ENCODE peak calls at places on chromosomes 5 and 9, in eight cellular contexts. One of them, this sample, is unnamed.

GRCh38 chr5:16666861-16667481 is 50.2 kb upstream of the RETREG1 start:
- DNase-seq in H9: no peak
- DNase-seq in lung: no peak
- DNase-seq in lower lobe of right lung: no peak
- DNase-seq in ovary: no peak
- DNase-seq in stomach: peak; percentile 54
- DNase-seq in BE2C: peak; percentile 77
- DNase-seq in heart left ventricle: peak; percentile 70
- DNase-seq in this sample: no peak

GRCh38 chr5:67315802-67316103 is 119.2 kb upstream of the CD180 start:
- DNase-seq in BE2C: no peak
- DNase-seq in lower lobe of right lung: no peak
- DNase-seq in heart left ventricle: no peak
- DNase-seq in lung: no peak
- DNase-seq in ovary: no peak
- DNase-seq in stomach: no peak
- DNase-seq in H9: no peak
- DNase-seq in this sample: no peak

GRCh38 chr5:132714456-132715307 is 22.7 kb downstream of the KIF3A start:
- DNase-seq in H9: no peak
- DNase-seq in lower lobe of right lung: no peak
- DNase-seq in lung: no peak
- DNase-seq in ovary: no peak
- DNase-seq in BE2C: no peak
- DNase-seq in heart left ventricle: no peak
- DNase-seq in stomach: no peak
- DNase-seq in this sample: no peak

GRCh38 chr5:179033004-179033580 is 9.5 kb downstream of the ZNF879 start:
- DNase-seq in ovary: no peak
- DNase-seq in lung: no peak
- DNase-seq in lower lobe of right lung: no peak
- DNase-seq in H9: no peak
- DNase-seq in BE2C: no peak
- DNase-seq in heart left ventricle: no peak
- DNase-seq in stomach: no peak
- DNase-seq in this sample: no peak

GRCh38 chr5:157563373-157564148 is 12.0 kb downstream of the ADAM19 start:
- DNase-seq in H9: no peak
- DNase-seq in lung: no peak
- DNase-seq in ovary: peak; percentile 47
- DNase-seq in stomach: no peak
- DNase-seq in heart left ventricle: peak; percentile 43
- DNase-seq in BE2C: no peak
- DNase-seq in lower lobe of right lung: no peak
- DNase-seq in this sample: peak; percentile 63

GRCh38 chr5:172172912-172173591 is 15.0 kb downstream of the STK10 start:
- DNase-seq in lower lobe of right lung: no peak
- DNase-seq in H9: no peak
- DNase-seq in lung: no peak
- DNase-seq in BE2C: no peak
- DNase-seq in stomach: no peak
- DNase-seq in heart left ventricle: peak; percentile 39
- DNase-seq in ovary: no peak
- DNase-seq in this sample: no peak

GRCh38 chr9:90020277-90020871 is 415.6 kb downstream of the GADD45G start:
- DNase-seq in BE2C: no peak
- DNase-seq in lung: no peak
- DNase-seq in heart left ventricle: no peak
- DNase-seq in ovary: no peak
- DNase-seq in stomach: no peak
- DNase-seq in lower lobe of right lung: no peak
- DNase-seq in H9: no peak
- DNase-seq in this sample: no peak

GRCh38 chr9:3948826-3949578 is 350.9 kb downstream of the GLIS3 start:
- DNase-seq in lung: no peak
- DNase-seq in heart left ventricle: no peak
- DNase-seq in ovary: no peak
- DNase-seq in lower lobe of right lung: no peak
- DNase-seq in stomach: no peak
- DNase-seq in H9: no peak
- DNase-seq in BE2C: no peak
- DNase-seq in this sample: no peak

GRCh38 chr5:133612021-133612860 is at the start of gene FSTL4:
- DNase-seq in lung: peak; percentile 34
- DNase-seq in heart left ventricle: no peak
- DNase-seq in lower lobe of right lung: peak; percentile 68
- DNase-seq in BE2C: peak; percentile 57
- DNase-seq in H9: peak; percentile 75
- DNase-seq in ovary: no peak
- DNase-seq in stomach: peak; percentile 67
- DNase-seq in this sample: no peak

GRCh38 chr9:130172858-130173461 is 756 bp downstream of the NCS1 start:
- DNase-seq in ovary: peak; percentile 72
- DNase-seq in H9: no peak
- DNase-seq in lower lobe of right lung: no peak
- DNase-seq in BE2C: peak; percentile 66
- DNase-seq in heart left ventricle: no peak
- DNase-seq in lung: no peak
- DNase-seq in stomach: no peak
- DNase-seq in this sample: peak; percentile 53

GRCh38 chr9:20319641-20320337 is 302.5 kb downstream of the MLLT3 start:
- DNase-seq in lung: no peak
- DNase-seq in heart left ventricle: no peak
- DNase-seq in stomach: no peak
- DNase-seq in ovary: no peak
- DNase-seq in lower lobe of right lung: no peak
- DNase-seq in BE2C: no peak
- DNase-seq in H9: no peak
- DNase-seq in this sample: no peak

GRCh38 chr5:135271533-135272310 is 127.3 kb downstream of the MACROH2A1 start:
- DNase-seq in stomach: no peak
- DNase-seq in ovary: no peak
- DNase-seq in H9: no peak
- DNase-seq in lung: no peak
- DNase-seq in BE2C: no peak
- DNase-seq in heart left ventricle: no peak
- DNase-seq in lower lobe of right lung: no peak
- DNase-seq in this sample: no peak

GRCh38 chr5:8270246-8270645 is 401.3 kb downstream of the MTRR start:
- DNase-seq in H9: no peak
- DNase-seq in ovary: no peak
- DNase-seq in lower lobe of right lung: no peak
- DNase-seq in heart left ventricle: no peak
- DNase-seq in lung: no peak
- DNase-seq in stomach: no peak
- DNase-seq in BE2C: no peak
- DNase-seq in this sample: no peak

GRCh38 chr5:78644129-78644528 is 4.4 kb downstream of the LHFPL2 start:
- DNase-seq in BE2C: no peak
- DNase-seq in lung: no peak
- DNase-seq in stomach: no peak
- DNase-seq in ovary: no peak
- DNase-seq in lower lobe of right lung: no peak
- DNase-seq in H9: no peak
- DNase-seq in heart left ventricle: no peak
- DNase-seq in this sample: no peak

GRCh38 chr5:98424681-98425454 is 348.6 kb upstream of the RGMB start:
- DNase-seq in H9: no peak
- DNase-seq in lower lobe of right lung: no peak
- DNase-seq in BE2C: no peak
- DNase-seq in lung: no peak
- DNase-seq in heart left ventricle: no peak
- DNase-seq in ovary: no peak
- DNase-seq in stomach: no peak
- DNase-seq in this sample: no peak

GRCh38 chr5:3943803-3944202 is 348.2 kb downstream of the IRX1 start:
- DNase-seq in stomach: no peak
- DNase-seq in lower lobe of right lung: no peak
- DNase-seq in lung: no peak
- DNase-seq in H9: no peak
- DNase-seq in heart left ventricle: no peak
- DNase-seq in ovary: no peak
- DNase-seq in BE2C: no peak
- DNase-seq in this sample: no peak

GRCh38 chr9:109549386-109549785 is 51.3 kb upstream of the PTPN3 start:
- DNase-seq in heart left ventricle: no peak
- DNase-seq in H9: no peak
- DNase-seq in BE2C: no peak
- DNase-seq in stomach: no peak
- DNase-seq in ovary: no peak
- DNase-seq in lung: no peak
- DNase-seq in lower lobe of right lung: no peak
- DNase-seq in this sample: no peak

GRCh38 chr9:114789006-114789405 is 16.8 kb downstream of the TNFSF15 start:
- DNase-seq in H9: no peak
- DNase-seq in ovary: no peak
- DNase-seq in lower lobe of right lung: no peak
- DNase-seq in lung: no peak
- DNase-seq in heart left ventricle: no peak
- DNase-seq in BE2C: no peak
- DNase-seq in stomach: no peak
- DNase-seq in this sample: no peak

GRCh38 chr5:136033848-136034247 is 5.1 kb downstream of the TGFBI start:
- DNase-seq in ovary: no peak
- DNase-seq in stomach: no peak
- DNase-seq in heart left ventricle: no peak
- DNase-seq in lung: no peak
- DNase-seq in H9: no peak
- DNase-seq in lower lobe of right lung: no peak
- DNase-seq in BE2C: no peak
- DNase-seq in this sample: no peak

GRCh38 chr9:131179561-131180219 is 54.3 kb downstream of the NUP214 start:
- DNase-seq in ovary: no peak
- DNase-seq in H9: no peak
- DNase-seq in lower lobe of right lung: no peak
- DNase-seq in heart left ventricle: no peak
- DNase-seq in BE2C: no peak
- DNase-seq in stomach: no peak
- DNase-seq in lung: no peak
- DNase-seq in this sample: no peak

GRCh38 chr9:87597710-87598200 is 100.1 kb downstream of the DAPK1 start:
- DNase-seq in heart left ventricle: no peak
- DNase-seq in ovary: no peak
- DNase-seq in lung: no peak
- DNase-seq in H9: no peak
- DNase-seq in BE2C: no peak
- DNase-seq in lower lobe of right lung: no peak
- DNase-seq in stomach: no peak
- DNase-seq in this sample: no peak

GRCh38 chr5:74641778-74642542 is 1.4 kb upstream of the ENC1 start:
- DNase-seq in lung: peak; percentile 51
- DNase-seq in lower lobe of right lung: peak; percentile 54
- DNase-seq in ovary: peak; percentile 46
- DNase-seq in heart left ventricle: peak; percentile 56
- DNase-seq in BE2C: peak; percentile 59
- DNase-seq in H9: no peak
- DNase-seq in stomach: peak; percentile 51
- DNase-seq in this sample: peak; percentile 21

GRCh38 chr5:76524101-76524835 is 98.9 kb downstream of the F2RL2 start:
- DNase-seq in H9: no peak
- DNase-seq in stomach: no peak
- DNase-seq in heart left ventricle: no peak
- DNase-seq in BE2C: no peak
- DNase-seq in ovary: no peak
- DNase-seq in lower lobe of right lung: no peak
- DNase-seq in lung: no peak
- DNase-seq in this sample: no peak

GRCh38 chr5:96037128-96037527 is 75.5 kb upstream of the ELL2 start:
- DNase-seq in ovary: no peak
- DNase-seq in H9: no peak
- DNase-seq in stomach: no peak
- DNase-seq in lower lobe of right lung: no peak
- DNase-seq in BE2C: no peak
- DNase-seq in heart left ventricle: no peak
- DNase-seq in lung: no peak
- DNase-seq in this sample: no peak

GRCh38 chr5:176186107-176186506 is 52.1 kb upstream of the SIMC1 start:
- DNase-seq in BE2C: no peak
- DNase-seq in lung: no peak
- DNase-seq in H9: no peak
- DNase-seq in heart left ventricle: no peak
- DNase-seq in ovary: no peak
- DNase-seq in lower lobe of right lung: no peak
- DNase-seq in stomach: no peak
- DNase-seq in this sample: no peak
- TF ChIP-seq CTCF in BE2C: no peak
- TF ChIP-seq CTCF in lung: no peak
- TF ChIP-seq CTCF in H9: no peak
- TF ChIP-seq CTCF in heart left ventricle: no peak
- TF ChIP-seq CTCF in ovary: no peak
- TF ChIP-seq CTCF in lower lobe of right lung: no peak
- TF ChIP-seq CTCF in stomach: no peak
- TF ChIP-seq CTCF in this sample: no peak

GRCh38 chr5:173941102-173941501 is 47.9 kb upstream of the C5orf47 start:
- DNase-seq in H9: no peak
- DNase-seq in lung: no peak
- DNase-seq in stomach: no peak
- DNase-seq in lower lobe of right lung: no peak
- DNase-seq in ovary: no peak
- DNase-seq in BE2C: no peak
- DNase-seq in heart left ventricle: no peak
- DNase-seq in this sample: no peak
- H3K4me1 ChIP-seq in H9: peaks cover 9% of the 10 kb centered on the region
- H3K4me1 ChIP-seq in lung: peaks cover 16% of the 10 kb centered on the region
- H3K4me1 ChIP-seq in stomach: peaks cover 47% of the 10 kb centered on the region
- H3K4me1 ChIP-seq in lower lobe of right lung: peaks cover 52% of the 10 kb centered on the region
- H3K4me1 ChIP-seq in ovary: peaks cover 5% of the 10 kb centered on the region
- H3K4me1 ChIP-seq in BE2C: no peaks in the 10 kb centered on the region
- H3K4me1 ChIP-seq in heart left ventricle: peaks cover 28% of the 10 kb centered on the region
- H3K4me1 ChIP-seq in this sample: no peaks in the 10 kb centered on the region

DNA sequence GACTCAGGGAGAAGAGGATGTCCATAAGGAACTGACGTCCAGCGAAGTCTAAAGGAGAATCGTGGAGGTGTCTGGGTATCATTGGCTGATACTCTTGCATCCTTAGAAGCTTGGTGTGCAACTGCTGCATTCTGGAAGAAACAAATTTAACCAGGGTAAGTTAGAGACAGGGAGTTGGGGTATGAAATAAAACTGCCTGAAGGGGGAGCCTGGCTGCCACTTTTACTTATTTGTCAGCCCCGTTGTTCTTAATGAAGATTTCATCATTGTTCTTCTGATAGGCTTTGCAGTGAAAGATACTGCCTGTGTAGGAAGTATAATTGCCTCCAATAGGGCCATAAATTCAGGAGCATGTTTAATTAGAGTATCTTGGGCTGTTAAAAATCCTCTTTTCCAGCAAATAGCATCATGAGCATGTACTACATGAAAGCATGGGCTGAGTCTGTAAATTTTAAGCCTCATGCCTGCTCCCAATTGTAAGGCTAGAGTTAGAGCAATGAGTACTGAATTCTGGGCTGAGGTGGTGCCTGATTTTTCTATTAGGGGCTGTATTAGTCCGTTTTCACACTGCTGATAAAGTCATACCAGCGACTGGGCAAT is 1264.5 kb upstream of the ACO1 start:
- DNase-seq in lung: no peak
- DNase-seq in ovary: no peak
- DNase-seq in H9: peak; percentile 31
- DNase-seq in BE2C: peak; percentile 35
- DNase-seq in stomach: peak; percentile 27
- DNase-seq in lower lobe of right lung: no peak
- DNase-seq in heart left ventricle: no peak
- DNase-seq in this sample: no peak
- TF ChIP-seq CTCF in lung: peak; percentile 40
- TF ChIP-seq CTCF in ovary: no peak
- TF ChIP-seq CTCF in H9: peak; percentile 75
- TF ChIP-seq CTCF in BE2C: peak; percentile 68
- TF ChIP-seq CTCF in stomach: peak; percentile 43
- TF ChIP-seq CTCF in lower lobe of right lung: peak; percentile 55
- TF ChIP-seq CTCF in heart left ventricle: peak; percentile 46
- TF ChIP-seq CTCF in this sample: peak; percentile 37

GRCh38 chr5:59660737-59661136 is 232.8 kb downstream of the PDE4D start:
- DNase-seq in stomach: no peak
- DNase-seq in BE2C: no peak
- DNase-seq in ovary: no peak
- DNase-seq in H9: no peak
- DNase-seq in lung: no peak
- DNase-seq in heart left ventricle: no peak
- DNase-seq in lower lobe of right lung: no peak
- DNase-seq in this sample: no peak
- H3K4me1 ChIP-seq in stomach: peaks cover 38% of the 10 kb centered on the region
- H3K4me1 ChIP-seq in BE2C: peaks cover 6% of the 10 kb centered on the region
- H3K4me1 ChIP-seq in ovary: no peaks in the 10 kb centered on the region
- H3K4me1 ChIP-seq in H9: no peaks in the 10 kb centered on the region
- H3K4me1 ChIP-seq in lung: no peaks in the 10 kb centered on the region
- H3K4me1 ChIP-seq in heart left ventricle: no peaks in the 10 kb centered on the region
- H3K4me1 ChIP-seq in lower lobe of right lung: peaks cover 23% of the 10 kb centered on the region
- H3K4me1 ChIP-seq in this sample: no peaks in the 10 kb centered on the region

This sample was measured in uterus.